ENCODE peak calls at places on chromosomes 12 and 14, in ten cellular contexts. One of them, this sample, is unnamed.

GRCh38 chr14:50766338-50766886 is 64.5 kb downstream of the NIN start:
- DNase-seq in astrocyte: peak; percentile 20
- DNase-seq in left lung: no peak
- DNase-seq in lung: no peak
- DNase-seq in ascending aorta: peak; percentile 71
- DNase-seq in aorta: no peak
- DNase-seq in transverse colon: no peak
- DNase-seq in Peyer's patch: no peak
- DNase-seq in heart left ventricle: no peak
- DNase-seq in GM23338: no peak
- DNase-seq in this sample: no peak

GRCh38 chr12:99810718-99811593 is 163.4 kb downstream of the GARIN6 start:
- DNase-seq in astrocyte: peak; percentile 13
- DNase-seq in left lung: no peak
- DNase-seq in lung: no peak
- DNase-seq in ascending aorta: no peak
- DNase-seq in aorta: no peak
- DNase-seq in transverse colon: no peak
- DNase-seq in Peyer's patch: no peak
- DNase-seq in heart left ventricle: no peak
- DNase-seq in GM23338: peak; percentile 18
- DNase-seq in this sample: no peak

GRCh38 chr14:69696633-69697557 is 70.0 kb upstream of the SRSF5 start:
- DNase-seq in astrocyte: peak; percentile 32
- DNase-seq in left lung: no peak
- DNase-seq in lung: no peak
- DNase-seq in ascending aorta: no peak
- DNase-seq in aorta: no peak
- DNase-seq in transverse colon: no peak
- DNase-seq in Peyer's patch: no peak
- DNase-seq in heart left ventricle: no peak
- DNase-seq in GM23338: no peak
- DNase-seq in this sample: no peak

GRCh38 chr14:87449016-87449415 is 544.0 kb downstream of the GALC start:
- DNase-seq in astrocyte: no peak
- DNase-seq in left lung: no peak
- DNase-seq in lung: no peak
- DNase-seq in ascending aorta: no peak
- DNase-seq in aorta: no peak
- DNase-seq in transverse colon: no peak
- DNase-seq in Peyer's patch: no peak
- DNase-seq in heart left ventricle: no peak
- DNase-seq in GM23338: no peak
- DNase-seq in this sample: no peak

GRCh38 chr14:89186850-89187376 is 230.1 kb downstream of the FOXN3 start:
- DNase-seq in astrocyte: no peak
- DNase-seq in left lung: peak; percentile 21
- DNase-seq in lung: no peak
- DNase-seq in ascending aorta: no peak
- DNase-seq in aorta: no peak
- DNase-seq in transverse colon: no peak
- DNase-seq in Peyer's patch: peak; percentile 45
- DNase-seq in heart left ventricle: no peak
- DNase-seq in GM23338: no peak
- DNase-seq in this sample: no peak

GRCh38 chr14:33307691-33308369 is 369.2 kb downstream of the NPAS3 start:
- DNase-seq in astrocyte: peak; percentile 92
- DNase-seq in left lung: no peak
- DNase-seq in lung: no peak
- DNase-seq in ascending aorta: no peak
- DNase-seq in aorta: no peak
- DNase-seq in transverse colon: no peak
- DNase-seq in Peyer's patch: no peak
- DNase-seq in heart left ventricle: peak; percentile 36
- DNase-seq in GM23338: peak; percentile 11
- DNase-seq in this sample: peak; percentile 65

GRCh38 chr14:74843653-74844052 is 32.3 kb downstream of the PROX2 start:
- DNase-seq in astrocyte: peak; percentile 27
- DNase-seq in left lung: no peak
- DNase-seq in lung: no peak
- DNase-seq in ascending aorta: no peak
- DNase-seq in aorta: no peak
- DNase-seq in transverse colon: no peak
- DNase-seq in Peyer's patch: no peak
- DNase-seq in heart left ventricle: no peak
- DNase-seq in GM23338: no peak
- DNase-seq in this sample: no peak

GRCh38 chr12:123935956-123936355 is 36.7 kb downstream of the CCDC92 start:
- DNase-seq in astrocyte: no peak
- DNase-seq in left lung: no peak
- DNase-seq in lung: no peak
- DNase-seq in ascending aorta: no peak
- DNase-seq in aorta: no peak
- DNase-seq in transverse colon: no peak
- DNase-seq in Peyer's patch: no peak
- DNase-seq in heart left ventricle: no peak
- DNase-seq in GM23338: no peak
- DNase-seq in this sample: no peak

GRCh38 chr12:121712462-121713256 is at the start of gene TMEM120B:
- DNase-seq in astrocyte: peak; percentile 37
- DNase-seq in left lung: peak; percentile 96
- DNase-seq in lung: peak; percentile 81
- DNase-seq in ascending aorta: peak; percentile 88
- DNase-seq in aorta: peak; percentile 95
- DNase-seq in transverse colon: peak; percentile 88
- DNase-seq in Peyer's patch: peak; percentile 85
- DNase-seq in heart left ventricle: peak; percentile 90
- DNase-seq in GM23338: peak; percentile 82
- DNase-seq in this sample: peak; percentile 67
- H3K4me1 ChIP-seq in astrocyte: peaks cover 37% of the 10 kb centered on the region
- H3K4me1 ChIP-seq in left lung: peaks cover 8% of the 10 kb centered on the region
- H3K4me1 ChIP-seq in lung: no peaks in the 10 kb centered on the region
- H3K4me1 ChIP-seq in ascending aorta: peaks cover 6% of the 10 kb centered on the region
- H3K4me1 ChIP-seq in aorta: no peaks in the 10 kb centered on the region
- H3K4me1 ChIP-seq in transverse colon: peaks cover 20% of the 10 kb centered on the region
- H3K4me1 ChIP-seq in Peyer's patch: no peaks in the 10 kb centered on the region
- H3K4me1 ChIP-seq in heart left ventricle: no peaks in the 10 kb centered on the region
- H3K4me1 ChIP-seq in GM23338: peaks cover 12% of the 10 kb centered on the region
- H3K4me1 ChIP-seq in this sample: peaks cover 19% of the 10 kb centered on the region

DNA sequence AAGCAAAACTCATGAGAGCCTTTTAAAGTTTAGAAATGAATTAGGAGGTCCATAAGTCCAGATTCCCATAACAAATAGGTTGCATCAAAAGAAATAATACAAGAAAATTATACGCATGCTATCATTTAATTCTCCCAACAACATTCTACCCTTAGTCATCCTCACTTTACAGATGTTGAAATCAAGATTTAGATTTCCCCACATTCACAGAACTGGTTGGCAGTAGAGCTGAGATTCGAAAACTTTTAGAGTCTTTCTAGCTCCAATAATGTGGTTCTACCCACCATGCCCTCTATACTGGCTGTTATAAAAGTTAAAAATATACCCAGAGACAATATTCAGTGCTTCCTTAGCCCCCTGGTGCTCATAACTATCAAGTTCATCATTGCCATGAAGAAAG is 56.6 kb upstream of the METAP2 start:
- DNase-seq in astrocyte: no peak
- DNase-seq in left lung: no peak
- DNase-seq in lung: no peak
- DNase-seq in ascending aorta: no peak
- DNase-seq in aorta: no peak
- DNase-seq in transverse colon: no peak
- DNase-seq in Peyer's patch: no peak
- DNase-seq in heart left ventricle: no peak
- DNase-seq in GM23338: no peak
- DNase-seq in this sample: no peak
- H3K4me3 ChIP-seq in astrocyte: no peak overlapping the region
- H3K4me3 ChIP-seq in left lung: no peak overlapping the region
- H3K4me3 ChIP-seq in lung: no peak overlapping the region
- H3K4me3 ChIP-seq in ascending aorta: no peak overlapping the region
- H3K4me3 ChIP-seq in aorta: no peak overlapping the region
- H3K4me3 ChIP-seq in transverse colon: no peak overlapping the region
- H3K4me3 ChIP-seq in Peyer's patch: no peak overlapping the region
- H3K4me3 ChIP-seq in heart left ventricle: no peak overlapping the region
- H3K4me3 ChIP-seq in GM23338: no peak overlapping the region
- H3K4me3 ChIP-seq in this sample: no peak overlapping the region

GRCh38 chr12:132328282-132329029 is 933 bp downstream of the GALNT9 start:
- DNase-seq in astrocyte: no peak
- DNase-seq in left lung: peak; percentile 77
- DNase-seq in lung: no peak
- DNase-seq in ascending aorta: no peak
- DNase-seq in aorta: no peak
- DNase-seq in transverse colon: no peak
- DNase-seq in Peyer's patch: no peak
- DNase-seq in heart left ventricle: no peak
- DNase-seq in GM23338: no peak
- DNase-seq in this sample: no peak

GRCh38 chr12:132329739-132330548 is 555 bp upstream of the GALNT9 start:
- DNase-seq in astrocyte: no peak
- DNase-seq in left lung: peak; percentile 71
- DNase-seq in lung: no peak
- DNase-seq in ascending aorta: no peak
- DNase-seq in aorta: no peak
- DNase-seq in transverse colon: no peak
- DNase-seq in Peyer's patch: no peak
- DNase-seq in heart left ventricle: no peak
- DNase-seq in GM23338: peak; percentile 32
- DNase-seq in this sample: no peak

GRCh38 chr12:132330549-132330881 is 1.1 kb upstream of the GALNT9 start:
- DNase-seq in astrocyte: no peak
- DNase-seq in left lung: peak; percentile 17
- DNase-seq in lung: no peak
- DNase-seq in ascending aorta: no peak
- DNase-seq in aorta: no peak
- DNase-seq in transverse colon: no peak
- DNase-seq in Peyer's patch: no peak
- DNase-seq in heart left ventricle: no peak
- DNase-seq in GM23338: no peak
- DNase-seq in this sample: no peak

GRCh38 chr12:132327351-132328171 is 1.8 kb downstream of the GALNT9 start:
- DNase-seq in astrocyte: peak; percentile 87
- DNase-seq in left lung: peak; percentile 62
- DNase-seq in lung: peak; percentile 46
- DNase-seq in ascending aorta: no peak
- DNase-seq in aorta: no peak
- DNase-seq in transverse colon: peak; percentile 61
- DNase-seq in Peyer's patch: no peak
- DNase-seq in heart left ventricle: no peak
- DNase-seq in GM23338: no peak
- DNase-seq in this sample: peak; percentile 41

DNA sequence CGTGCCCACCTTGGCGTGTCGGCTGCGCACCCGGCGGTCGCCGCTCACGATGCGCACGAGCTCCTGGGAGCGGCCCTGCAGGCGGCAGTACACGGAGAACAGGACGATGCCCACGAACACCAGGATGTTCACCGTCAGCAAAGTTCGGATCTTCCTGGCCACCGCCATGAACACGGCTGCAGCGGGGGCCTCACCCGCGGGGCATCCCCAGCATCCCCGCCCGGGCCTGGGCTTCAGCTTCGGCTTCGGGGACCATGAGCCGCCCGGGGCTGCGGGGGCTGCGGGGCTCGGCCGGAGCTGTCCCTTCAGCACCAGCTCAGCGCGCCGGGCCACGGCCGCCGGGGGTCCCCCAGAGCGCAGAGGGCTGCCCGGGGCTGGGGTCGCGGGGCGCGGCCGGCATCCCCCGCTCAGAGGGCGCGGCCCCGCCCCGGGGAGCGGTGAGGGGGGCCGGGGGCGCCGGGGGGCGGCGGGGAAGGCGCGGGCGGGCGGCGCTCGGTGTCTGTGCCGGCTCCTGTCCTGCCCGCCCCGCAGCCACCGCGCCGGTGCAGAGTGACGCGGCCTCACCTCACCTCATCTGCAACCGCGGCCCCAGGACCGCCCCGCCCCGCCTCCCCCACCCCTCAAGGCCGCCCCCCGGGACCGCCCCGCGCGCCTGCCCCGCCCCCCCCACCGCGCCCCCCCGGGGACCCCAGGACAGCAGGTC is at the start of gene GALNT9:
- DNase-seq in astrocyte: no peak
- DNase-seq in left lung: peak; percentile 77
- DNase-seq in lung: no peak
- DNase-seq in ascending aorta: no peak
- DNase-seq in aorta: no peak
- DNase-seq in transverse colon: no peak
- DNase-seq in Peyer's patch: no peak
- DNase-seq in heart left ventricle: no peak
- DNase-seq in GM23338: peak; percentile 80
- DNase-seq in this sample: no peak
- H3K4me1 ChIP-seq in astrocyte: peaks cover 16% of the 10 kb centered on the region
- H3K4me1 ChIP-seq in left lung: peaks cover 5% of the 10 kb centered on the region
- H3K4me1 ChIP-seq in lung: no peaks in the 10 kb centered on the region
- H3K4me1 ChIP-seq in ascending aorta: no peaks in the 10 kb centered on the region
- H3K4me1 ChIP-seq in aorta: no peaks in the 10 kb centered on the region
- H3K4me1 ChIP-seq in transverse colon: peaks cover 15% of the 10 kb centered on the region
- H3K4me1 ChIP-seq in Peyer's patch: no peaks in the 10 kb centered on the region
- H3K4me1 ChIP-seq in heart left ventricle: no peaks in the 10 kb centered on the region
- H3K4me1 ChIP-seq in GM23338: no peaks in the 10 kb centered on the region
- H3K4me1 ChIP-seq in this sample: peaks cover 6% of the 10 kb centered on the region

GRCh38 chr12:2057041-2057792 is 4.4 kb downstream of the CACNA1C start:
- DNase-seq in astrocyte: no peak
- DNase-seq in left lung: peak; percentile 51
- DNase-seq in lung: no peak
- DNase-seq in ascending aorta: peak; percentile 81
- DNase-seq in aorta: peak; percentile 88
- DNase-seq in transverse colon: peak; percentile 70
- DNase-seq in Peyer's patch: peak; percentile 48
- DNase-seq in heart left ventricle: peak; percentile 58
- DNase-seq in GM23338: peak; percentile 97
- DNase-seq in this sample: peak; percentile 81

GRCh38 chr12:2052861-2053674 is at the start of gene CACNA1C:
- DNase-seq in astrocyte: peak; percentile 47
- DNase-seq in left lung: peak; percentile 72
- DNase-seq in lung: no peak
- DNase-seq in ascending aorta: peak; percentile 78
- DNase-seq in aorta: peak; percentile 90
- DNase-seq in transverse colon: peak; percentile 46
- DNase-seq in Peyer's patch: no peak
- DNase-seq in heart left ventricle: peak; percentile 80
- DNase-seq in GM23338: peak; percentile 71
- DNase-seq in this sample: no peak

GRCh38 chr12:2051700-2052625 is 824 bp upstream of the CACNA1C start:
- DNase-seq in astrocyte: no peak
- DNase-seq in left lung: no peak
- DNase-seq in lung: no peak
- DNase-seq in ascending aorta: no peak
- DNase-seq in aorta: no peak
- DNase-seq in transverse colon: no peak
- DNase-seq in Peyer's patch: no peak
- DNase-seq in heart left ventricle: no peak
- DNase-seq in GM23338: peak; percentile 60
- DNase-seq in this sample: no peak

GRCh38 chr12:2053675-2054070 is 886 bp downstream of the CACNA1C start:
- DNase-seq in astrocyte: no peak
- DNase-seq in left lung: peak; percentile 57
- DNase-seq in lung: no peak
- DNase-seq in ascending aorta: peak; percentile 74
- DNase-seq in aorta: peak; percentile 84
- DNase-seq in transverse colon: no peak
- DNase-seq in Peyer's patch: no peak
- DNase-seq in heart left ventricle: peak; percentile 52
- DNase-seq in GM23338: peak; percentile 50
- DNase-seq in this sample: peak; percentile 72

DNA sequence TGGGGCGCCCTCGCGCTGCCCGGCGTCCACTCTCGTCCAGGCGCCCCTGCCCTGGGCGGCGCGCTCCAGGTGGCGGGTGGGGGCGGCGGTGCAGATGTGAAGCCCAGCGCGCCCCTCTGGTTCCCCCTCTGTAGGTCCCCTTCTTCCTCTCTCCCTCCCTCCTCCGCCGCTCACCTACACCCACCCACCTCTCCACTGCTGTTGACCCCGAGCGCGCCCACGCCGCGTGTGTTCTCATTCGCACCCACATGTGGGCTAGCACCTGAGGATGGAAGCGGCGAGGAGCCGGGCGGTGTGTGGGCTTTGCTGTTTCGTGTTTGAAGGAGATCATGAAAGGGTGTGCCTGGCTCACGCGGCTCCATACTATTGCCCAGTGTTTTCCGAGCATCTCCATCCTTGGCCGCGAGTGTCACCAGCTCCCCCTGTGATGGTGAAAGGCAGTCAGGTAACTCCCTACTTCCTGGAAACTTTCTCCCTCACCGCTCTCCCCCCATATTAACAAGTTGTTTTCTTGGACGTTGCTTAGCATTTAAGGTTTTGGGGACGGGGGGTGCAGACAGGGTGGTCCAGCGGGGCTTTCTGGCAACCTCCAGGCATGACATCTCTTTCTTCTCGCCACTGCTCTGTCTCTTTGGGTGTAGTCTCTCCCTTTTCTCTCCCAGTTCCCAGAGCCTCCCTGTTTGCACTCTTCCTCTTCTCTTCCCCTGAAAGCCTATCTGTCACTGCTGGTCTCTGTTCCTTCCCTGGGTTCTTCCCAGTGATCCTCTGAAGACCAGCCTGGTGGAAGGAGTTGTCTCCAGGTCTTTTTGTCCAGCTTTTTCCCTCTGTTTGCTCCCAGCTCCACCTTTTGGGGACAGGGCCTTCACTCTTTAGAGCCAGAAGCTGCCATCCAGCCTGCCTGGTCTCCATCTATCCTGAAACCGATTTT is 1.6 kb downstream of the CACNA1C start:
- DNase-seq in astrocyte: no peak
- DNase-seq in left lung: peak; percentile 59
- DNase-seq in lung: no peak
- DNase-seq in ascending aorta: no peak
- DNase-seq in aorta: no peak
- DNase-seq in transverse colon: no peak
- DNase-seq in Peyer's patch: no peak
- DNase-seq in heart left ventricle: no peak
- DNase-seq in GM23338: peak; percentile 41
- DNase-seq in this sample: no peak
- H3K4me3 ChIP-seq in astrocyte: peak overlapping the region; percentile 71
- H3K4me3 ChIP-seq in left lung: peak overlapping the region; percentile 29
- H3K4me3 ChIP-seq in lung: peak overlapping the region; percentile 55
- H3K4me3 ChIP-seq in ascending aorta: peak overlapping the region; percentile 99
- H3K4me3 ChIP-seq in aorta: peak overlapping the region; percentile 56
- H3K4me3 ChIP-seq in transverse colon: peak overlapping the region; percentile 26
- H3K4me3 ChIP-seq in Peyer's patch: peak overlapping the region; percentile 67
- H3K4me3 ChIP-seq in heart left ventricle: peak overlapping the region; percentile 64
- H3K4me3 ChIP-seq in GM23338: peak overlapping the region; percentile 86
- H3K4me3 ChIP-seq in this sample: peak overlapping the region; percentile 70